ENCODE peak calls at places on chromosomes 12 and 14, in eight cellular contexts. One of them, this sample, is unnamed.

GRCh38 chr12:123111498-123112165 is 39.3 kb downstream of the PITPNM2 start:
- DNase-seq in NCI-H2029: no peak
- DNase-seq in neural progenitor cell: no peak
- DNase-seq in left cardiac atrium: no peak
- DNase-seq in WERI-Rb-1: no peak
- DNase-seq in NCI-H345: no peak
- DNase-seq in activated naive CD4-positive, alpha-beta T cell: no peak
- DNase-seq in fibroblast of the conjunctiva: no peak
- DNase-seq in this sample: no peak

GRCh38 chr14:87066221-87066817 is 926.7 kb downstream of the GALC start:
- DNase-seq in NCI-H2029: no peak
- DNase-seq in neural progenitor cell: no peak
- DNase-seq in left cardiac atrium: no peak
- DNase-seq in WERI-Rb-1: peak
- DNase-seq in NCI-H345: peak
- DNase-seq in activated naive CD4-positive, alpha-beta T cell: no peak
- DNase-seq in fibroblast of the conjunctiva: no peak
- DNase-seq in this sample: no peak

GRCh38 chr14:32205984-32206383 is 2.9 kb upstream of the RNU6-8 start:
- DNase-seq in NCI-H2029: no peak
- DNase-seq in neural progenitor cell: no peak
- DNase-seq in left cardiac atrium: no peak
- DNase-seq in WERI-Rb-1: no peak
- DNase-seq in NCI-H345: no peak
- DNase-seq in activated naive CD4-positive, alpha-beta T cell: no peak
- DNase-seq in fibroblast of the conjunctiva: no peak
- DNase-seq in this sample: no peak

GRCh38 chr14:64770751-64771150 is 66.5 kb downstream of the PLEKHG3 start:
- DNase-seq in NCI-H2029: no peak
- DNase-seq in neural progenitor cell: no peak
- DNase-seq in left cardiac atrium: no peak
- DNase-seq in WERI-Rb-1: no peak
- DNase-seq in NCI-H345: no peak
- DNase-seq in activated naive CD4-positive, alpha-beta T cell: no peak
- DNase-seq in fibroblast of the conjunctiva: no peak
- DNase-seq in this sample: no peak

GRCh38 chr14:37060496-37061260 is 111.7 kb downstream of the SLC25A21 start:
- DNase-seq in NCI-H2029: peak
- DNase-seq in neural progenitor cell: no peak
- DNase-seq in left cardiac atrium: no peak
- DNase-seq in WERI-Rb-1: no peak
- DNase-seq in NCI-H345: peak
- DNase-seq in activated naive CD4-positive, alpha-beta T cell: no peak
- DNase-seq in fibroblast of the conjunctiva: no peak
- DNase-seq in this sample: no peak

GRCh38 chr14:81400852-81401251 is 728 bp upstream of the STON2 start:
- DNase-seq in NCI-H2029: no peak
- DNase-seq in neural progenitor cell: peak
- DNase-seq in left cardiac atrium: peak
- DNase-seq in WERI-Rb-1: no peak
- DNase-seq in NCI-H345: peak
- DNase-seq in activated naive CD4-positive, alpha-beta T cell: no peak
- DNase-seq in fibroblast of the conjunctiva: peak
- DNase-seq in this sample: peak

GRCh38 chr12:118371354-118372282 is 1.1 kb downstream of the TAOK3 start:
- DNase-seq in NCI-H2029: no peak
- DNase-seq in neural progenitor cell: peak
- DNase-seq in left cardiac atrium: peak
- DNase-seq in WERI-Rb-1: peak
- DNase-seq in NCI-H345: no peak
- DNase-seq in activated naive CD4-positive, alpha-beta T cell: no peak
- DNase-seq in fibroblast of the conjunctiva: no peak
- DNase-seq in this sample: no peak

GRCh38 chr12:29032431-29032830 is 116.6 kb upstream of the FAR2 start:
- DNase-seq in NCI-H2029: no peak
- DNase-seq in neural progenitor cell: no peak
- DNase-seq in left cardiac atrium: no peak
- DNase-seq in WERI-Rb-1: no peak
- DNase-seq in NCI-H345: no peak
- DNase-seq in activated naive CD4-positive, alpha-beta T cell: no peak
- DNase-seq in fibroblast of the conjunctiva: no peak
- DNase-seq in this sample: no peak

GRCh38 chr12:85920324-85920947 is 46.3 kb downstream of the NTS start:
- DNase-seq in NCI-H2029: peak
- DNase-seq in neural progenitor cell: peak
- DNase-seq in left cardiac atrium: no peak
- DNase-seq in WERI-Rb-1: no peak
- DNase-seq in NCI-H345: peak
- DNase-seq in activated naive CD4-positive, alpha-beta T cell: no peak
- DNase-seq in fibroblast of the conjunctiva: peak
- DNase-seq in this sample: peak

GRCh38 chr14:99773496-99774203 is 19.6 kb upstream of the EML1 start:
- DNase-seq in NCI-H2029: no peak
- DNase-seq in neural progenitor cell: peak
- DNase-seq in left cardiac atrium: no peak
- DNase-seq in WERI-Rb-1: no peak
- DNase-seq in NCI-H345: no peak
- DNase-seq in activated naive CD4-positive, alpha-beta T cell: no peak
- DNase-seq in fibroblast of the conjunctiva: no peak
- DNase-seq in this sample: no peak

GRCh38 chr12:112716099-112717093 is 75.2 kb upstream of the RPH3A start:
- DNase-seq in NCI-H2029: no peak
- DNase-seq in neural progenitor cell: peak
- DNase-seq in left cardiac atrium: no peak
- DNase-seq in WERI-Rb-1: no peak
- DNase-seq in NCI-H345: no peak
- DNase-seq in activated naive CD4-positive, alpha-beta T cell: no peak
- DNase-seq in fibroblast of the conjunctiva: no peak
- DNase-seq in this sample: no peak